ENCODE peak calls at places on chromosomes 2 and 18, in six cellular contexts. E is AG10803, H is astrocyte of the spinal cord, S is heart left ventricle, C is GM13976, U is H9. L is an unnamed sample.

GRCh38 chr18:13568443-13569392 is 157.6 kb downstream of the FAM210A start:
- DNase-seq in E (no peak), H (no peak), S (no peak), C (peak), U (no peak), L (no peak)

GRCh38 chr2:46983065-46983801 is 67.6 kb upstream of the MCFD2 start:
- DNase-seq in E (peak), H (peak), S (no peak), C (peak), U (no peak), L (no peak)

GRCh38 chr2:36355157-36355889 is at the start of gene CRIM1:
- DNase-seq in E (peak), H (peak), S (peak), C (peak), U (peak), L (peak)

GRCh38 chr2:115075800-115076199 is 633.4 kb downstream of the DPP10 start:
- DNase-seq in E (no peak), H (no peak), S (no peak), C (no peak), U (no peak), L (no peak)

GRCh38 chr18:58977223-58977622 is 112.5 kb downstream of the ZNF532 start:
- DNase-seq in E (no peak), H (no peak), S (no peak), C (no peak), U (no peak), L (no peak)

GRCh38 chr2:187250137-187250536 is 197.9 kb downstream of the CALCRL start:
- DNase-seq in E (no peak), H (no peak), S (no peak), C (no peak), U (no peak), L (no peak)

GRCh38 chr2:150976604-150977003 is 285.1 kb downstream of the RBM43 start:
- DNase-seq in E (no peak), H (no peak), S (no peak), C (no peak), U (no peak), L (no peak)

GRCh38 chr18:24115628-24116027 is 23.2 kb upstream of the CABYR start:
- DNase-seq in E (no peak), H (peak), S (no peak), C (no peak), U (no peak), L (no peak)

GRCh38 chr2:62570861-62571698 is 65.1 kb upstream of the TMEM17 start:
- DNase-seq in E (no peak), H (no peak), S (no peak), C (peak), U (peak), L (no peak)

GRCh38 chr2:48202863-48203642 is 296.8 kb upstream of the FBXO11 start:
- DNase-seq in E (no peak), H (no peak), S (no peak), C (no peak), U (no peak), L (no peak)

GRCh38 chr2:42495611-42496010 is 1.8 kb upstream of the KCNG3 start:
- DNase-seq in E (no peak), H (no peak), S (no peak), C (no peak), U (no peak), L (no peak)

GRCh38 chr2:165815742-165816141 is 21.7 kb upstream of the GALNT3 start:
- DNase-seq in E (no peak), H (no peak), S (no peak), C (no peak), U (no peak), L (no peak)

GRCh38 chr18:11541179-11541578 is 68.2 kb upstream of the SLC35G4 start:
- DNase-seq in E (peak), H (no peak), S (no peak), C (no peak), U (no peak), L (no peak)

GRCh38 chr18:1246827-1247226 is 342.2 kb downstream of the ADCYAP1 start:
- DNase-seq in E (no peak), H (no peak), S (no peak), C (no peak), U (no peak), L (no peak)

GRCh38 chr2:42569883-42570282 is 1.5 kb downstream of the MTA3 start:
- DNase-seq in E (no peak), H (no peak), S (no peak), C (no peak), U (no peak), L (no peak)

GRCh38 chr2:105411720-105412407 is 13.0 kb upstream of the FHL2 start:
- DNase-seq in E (no peak), H (no peak), S (no peak), C (no peak), U (no peak), L (no peak)

GRCh38 chr2:21382980-21383520 is 259.3 kb downstream of the TDRD15 start:
- DNase-seq in E (no peak), H (no peak), S (no peak), C (no peak), U (no peak), L (no peak)

GRCh38 chr2:193251909-193252308 is 1057.2 kb upstream of the TMEFF2 start:
- DNase-seq in E (no peak), H (no peak), S (no peak), C (no peak), U (no peak), L (no peak)

DNA sequence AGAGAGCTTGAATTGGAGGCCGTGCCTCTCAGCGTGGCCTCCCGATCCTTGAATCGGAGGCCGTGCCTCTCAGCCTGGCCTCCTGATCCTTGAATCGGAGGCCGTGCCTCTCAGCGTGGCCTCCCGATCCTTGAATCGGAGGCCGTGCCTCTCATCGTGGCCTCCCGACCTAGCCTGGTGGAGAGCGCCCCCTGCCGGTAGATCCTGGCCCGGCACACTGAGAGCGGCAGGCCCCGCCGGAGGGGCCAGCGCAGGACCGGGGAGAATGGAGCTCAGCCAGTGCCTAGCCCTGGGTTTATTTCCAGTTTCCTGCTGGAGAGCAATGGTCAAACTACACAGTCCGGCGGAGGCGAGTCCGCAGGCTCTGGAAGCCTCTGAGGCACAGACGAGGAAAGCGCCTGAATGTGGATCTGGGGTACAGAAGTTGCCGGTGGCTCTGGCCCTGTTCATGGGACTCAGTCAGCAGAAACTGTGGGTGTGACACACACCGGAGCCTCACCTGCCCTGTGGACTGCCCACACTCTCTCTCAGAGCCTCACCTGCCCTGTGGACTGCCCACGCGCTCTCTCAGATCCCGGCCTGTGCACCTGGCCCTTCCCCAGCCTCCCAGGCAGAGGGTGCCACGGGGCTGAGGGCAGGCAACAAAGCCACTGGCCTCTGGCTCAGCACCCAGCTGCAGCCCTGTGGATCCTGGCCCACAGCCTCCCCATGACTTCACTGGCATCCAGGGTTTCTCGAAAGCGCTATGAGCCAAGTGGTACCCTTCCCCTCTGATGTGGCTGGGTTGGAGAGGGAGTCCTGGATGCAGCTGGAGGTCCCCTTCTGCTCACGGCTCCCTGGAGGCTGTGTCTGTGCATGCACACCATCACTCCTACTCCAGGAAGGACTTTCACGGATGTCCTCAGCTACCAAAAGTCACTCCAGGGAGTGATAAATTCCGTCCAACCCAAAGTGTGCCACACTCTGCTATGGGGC is 1.5 kb downstream of the IL36B start:
- DNase-seq in E (no peak), H (no peak), S (no peak), C (no peak), U (no peak), L (no peak)
- TF ChIP-seq CTCF in E (no peak), H (no peak), S (no peak), C (no peak), U (peak), L (no peak)

GRCh38 chr2:237024255-237024654 is 61.4 kb upstream of the COPS8 start:
- DNase-seq in E (no peak), H (no peak), S (no peak), C (no peak), U (no peak), L (no peak)

GRCh38 chr2:237025090-237025865 is 60.4 kb upstream of the COPS8 start:
- DNase-seq in E (peak), H (peak), S (no peak), C (no peak), U (no peak), L (no peak)

GRCh38 chr2:237026981-237027711 is 58.5 kb upstream of the COPS8 start:
- DNase-seq in E (peak), H (peak), S (peak), C (peak), U (peak), L (peak)

GRCh38 chr2:237030382-237030781 is 55.3 kb upstream of the COPS8 start:
- DNase-seq in E (no peak), H (no peak), S (no peak), C (no peak), U (no peak), L (no peak)

GRCh38 chr2:237027712-237028029 is 58.0 kb upstream of the COPS8 start:
- DNase-seq in E (no peak), H (no peak), S (no peak), C (no peak), U (no peak), L (no peak)
- TF ChIP-seq CTCF in E (no peak), H (no peak), S (no peak), C (no peak), U (no peak), L (peak)

GRCh38 chr2:19844750-19845149 is 57.0 kb downstream of the TTC32 start:
- DNase-seq in E (no peak), H (no peak), S (no peak), C (no peak), U (no peak), L (no peak)

GRCh38 chr2:19847486-19847885 is 54.3 kb downstream of the TTC32 start:
- DNase-seq in E (no peak), H (no peak), S (no peak), C (no peak), U (peak), L (no peak)

GRCh38 chr2:19845323-19845920 is 56.4 kb downstream of the TTC32 start:
- DNase-seq in E (no peak), H (no peak), S (no peak), C (no peak), U (no peak), L (no peak)

GRCh38 chr2:19846567-19846966 is 55.2 kb downstream of the TTC32 start:
- DNase-seq in E (no peak), H (no peak), S (no peak), C (no peak), U (no peak), L (no peak)

GRCh38 chr2:19846030-19846429 is 55.8 kb downstream of the TTC32 start:
- DNase-seq in E (no peak), H (no peak), S (no peak), C (no peak), U (no peak), L (no peak)
- TF ChIP-seq CTCF in E (no peak), H (no peak), S (no peak), C (no peak), U (no peak), L (no peak)

DNA sequence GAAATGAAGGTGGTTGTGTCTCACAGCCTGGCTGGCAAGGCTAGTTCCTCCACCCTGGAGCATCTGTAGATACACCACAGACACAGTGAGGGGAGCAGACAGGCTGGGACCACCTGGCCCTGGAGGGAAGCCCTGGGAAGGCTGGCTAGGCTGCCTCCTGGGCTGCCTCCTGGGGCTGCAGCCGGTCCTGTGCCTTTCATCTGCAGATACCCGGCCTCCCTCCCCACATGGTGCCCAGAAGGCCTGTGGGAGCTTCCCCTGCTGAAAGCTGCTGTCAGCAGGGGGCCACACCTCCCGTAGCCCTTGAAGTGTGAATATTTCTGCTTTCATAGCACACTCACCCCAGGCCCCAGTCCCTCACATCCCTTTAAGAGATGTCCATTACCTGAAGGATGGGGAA is 37.6 kb downstream of the SDC1 start:
- DNase-seq in E (no peak), H (no peak), S (no peak), C (no peak), U (no peak), L (no peak)
- TF ChIP-seq CTCF in E (no peak), H (no peak), S (no peak), C (no peak), U (no peak), L (no peak)

L was measured in CD4-positive, alpha-beta T cell.